ENCODE peak calls at places on chromosomes 7 and 10, in ten cellular contexts. D is fibroblast of mammary gland; G is memory B cell; F is COLO829; J is activated CD4-positive, CD25-positive, alpha-beta regulatory T cell treated with anti-CD3 and anti-CD28 coated beads, Interleukin-2, amount 50 U/mL, for 72 hours; K is activated T-cell treated with anti-CD3 and anti-CD28 coated beads, Interleukin-2, amount 50 U/mL, for 24 hours; N is Peyer's patch; P is WTC11; A is T-helper 2 cell; B is stimulated activated naive CD4-positive, alpha-beta T cell. H is an unnamed sample.
A peak's percentile ranks its signal among the peaks of the same experiment; 100 is the strongest.

GRCh38 chr7:151429555-151430331 is 10.2 kb downstream of the CRYGN start:
- DNase-seq in D (peak; percentile 41), G (no peak), F (no peak), J (no peak), K (peak; percentile 58), N (peak; percentile 77), P (no peak), A (no peak), B (peak; percentile 37), H (no peak)

GRCh38 chr10:48511855-48512191 is 93.0 kb downstream of the ARHGAP22 start:
- DNase-seq in D (no peak), G (no peak), F (no peak), J (peak; percentile 18), K (no peak), N (peak; percentile 43), P (no peak), A (no peak), B (no peak), H (no peak)

GRCh38 chr7:82506702-82507101 is 63.1 kb upstream of the CACNA2D1 start:
- DNase-seq in D (peak; percentile 70), G (no peak), F (no peak), J (no peak), K (no peak), N (no peak), P (no peak), A (no peak), B (no peak), H (no peak)

GRCh38 chr7:135175931-135176330 is 5.4 kb upstream of the CYREN start:
- DNase-seq in D (no peak), G (no peak), F (no peak), J (no peak), K (no peak), N (no peak), P (no peak), A (no peak), B (no peak), H (no peak)

GRCh38 chr10:117346574-117346973 is 28.7 kb downstream of the PDZD8 start:
- DNase-seq in D (no peak), G (no peak), F (no peak), J (no peak), K (no peak), N (no peak), P (peak; percentile 86), A (no peak), B (no peak), H (no peak)

GRCh38 chr10:132297521-132297920 is 10.2 kb downstream of the STK32C start:
- DNase-seq in D (no peak), G (no peak), F (no peak), J (peak; percentile 18), K (no peak), N (peak; percentile 24), P (peak; percentile 53), A (no peak), B (no peak), H (no peak)

GRCh38 chr7:81630600-81630999 is 139.2 kb downstream of the HGF start:
- DNase-seq in D (no peak), G (no peak), F (no peak), J (no peak), K (no peak), N (no peak), P (no peak), A (no peak), B (no peak), H (no peak)

GRCh38 chr7:70520604-70521003 is 611.3 kb upstream of the GALNT17 start:
- DNase-seq in D (peak; percentile 10), G (no peak), F (no peak), J (no peak), K (no peak), N (no peak), P (no peak), A (no peak), B (no peak), H (no peak)

GRCh38 chr10:117342638-117343037 is 32.6 kb downstream of the PDZD8 start:
- DNase-seq in D (peak; percentile 70), G (no peak), F (peak; percentile 11), J (no peak), K (no peak), N (no peak), P (no peak), A (no peak), B (no peak), H (peak; percentile 92)